ENCODE peak calls at places on chromosomes 1 and 21, in eight cellular contexts. P is AG04450; Y is stomach; U is substantia nigra; S is CD4-positive, alpha-beta T cell; F is thoracic aorta; Z is esophagus squamous epithelium; R is right cardiac atrium. J is an unnamed sample.
A peak's percentile ranks its signal among the peaks of the same experiment; 100 is the strongest.

GRCh38 chr1:118783095-118783758 is 204.9 kb downstream of the TBX15 start:
- DNase-seq in R (no peak), F (no peak), P (no peak), U (no peak), S (no peak), Z (no peak), Y (no peak), J (no peak)

GRCh38 chr1:26524181-26524580 is 5.4 kb upstream of the RPS6KA1 start:
- DNase-seq in Y (no peak), U (no peak), S (no peak), F (no peak), R (no peak), Z (no peak), P (no peak), J (no peak)

GRCh38 chr21:42749226-42749625 is 95.8 kb downstream of the PDE9A start:
- DNase-seq in R (no peak), Y (no peak), P (no peak), S (no peak), F (no peak), U (no peak), Z (no peak), J (no peak)

GRCh38 chr21:25709684-25710265 is 24.9 kb downstream of the ATP5PF start:
- DNase-seq in Y (no peak), P (no peak), F (no peak), Z (no peak), U (no peak), R (no peak), S (no peak), J (no peak)

GRCh38 chr1:7299994-7300393 is 471.1 kb upstream of the VAMP3 start:
- DNase-seq in Y (no peak), Z (no peak), R (no peak), P (peak; percentile 75), U (no peak), F (no peak), S (no peak), J (no peak)

GRCh38 chr1:230868736-230869385 is 540 bp upstream of the C1orf198 start:
- DNase-seq in P (no peak), F (no peak), Z (no peak), Y (peak; percentile 71), R (no peak), S (no peak), U (peak; percentile 78), J (no peak)

GRCh38 chr1:90924982-90925381 is 96.9 kb downstream of the ZNF644 start:
- DNase-seq in Y (no peak), S (no peak), F (no peak), U (no peak), P (no peak), Z (no peak), R (no peak), J (no peak)

GRCh38 chr1:67148516-67149178 is 13.9 kb upstream of the C1orf141 start:
- DNase-seq in Y (no peak), Z (no peak), P (no peak), U (no peak), R (no peak), S (no peak), F (no peak), J (no peak)

GRCh38 chr1:6580588-6581270 is 935 bp downstream of the ZBTB48 start:
- DNase-seq in F (no peak), R (peak; percentile 59), Z (no peak), U (no peak), Y (no peak), S (no peak), P (no peak), J (no peak)

GRCh38 chr21:27268290-27268689 is 301.4 kb upstream of the ADAMTS5 start:
- DNase-seq in S (no peak), R (no peak), Z (no peak), Y (no peak), P (no peak), U (no peak), F (no peak), J (no peak)

GRCh38 chr1:67651031-67651430 is 34.0 kb upstream of the GADD45A start:
- DNase-seq in U (no peak), Z (no peak), R (no peak), Y (no peak), F (no peak), P (no peak), S (no peak), J (no peak)

GRCh38 chr1:116807871-116808450 is 53.7 kb downstream of the CD2 start:
- DNase-seq in P (no peak), F (no peak), Y (no peak), R (no peak), S (no peak), Z (no peak), U (no peak), J (no peak)

GRCh38 chr21:43919871-43920801 is 55.1 kb downstream of the AGPAT3 start:
- DNase-seq in F (no peak), S (no peak), Y (no peak), U (no peak), P (no peak), Z (no peak), R (no peak), J (no peak)

GRCh38 chr1:113058861-113059441 is 14.0 kb upstream of the LRIG2 start:
- DNase-seq in R (no peak), U (no peak), Y (no peak), P (no peak), S (no peak), Z (no peak), F (no peak), J (no peak)

GRCh38 chr1:41314376-41314775 is 46.9 kb upstream of the FOXO6 start:
- DNase-seq in Z (no peak), S (no peak), P (no peak), Y (no peak), U (no peak), R (no peak), F (no peak), J (no peak)

GRCh38 chr1:205593532-205593931 is 38.3 kb downstream of the ELK4 start:
- DNase-seq in S (no peak), U (no peak), Y (no peak), F (no peak), P (no peak), R (no peak), Z (no peak), J (no peak)

GRCh38 chr1:4711191-4711915 is 56.9 kb downstream of the AJAP1 start:
- DNase-seq in S (no peak), R (no peak), U (no peak), Y (no peak), P (no peak), Z (no peak), F (no peak), J (no peak)

GRCh38 chr1:99004270-99005141 is at the start of gene PLPPR5:
- DNase-seq in R (peak; percentile 40), F (no peak), P (no peak), Y (no peak), Z (no peak), U (no peak), S (no peak), J (peak; percentile 20)

GRCh38 chr1:85452859-85453430 is 12.0 kb downstream of the DDAH1 start:
- DNase-seq in S (no peak), U (no peak), Z (no peak), F (no peak), Y (no peak), P (no peak), R (no peak), J (no peak)
- H3K27ac ChIP-seq in S (no peak overlapping the region), U (no peak overlapping the region), Z (no peak overlapping the region), F (no peak overlapping the region), Y (no peak overlapping the region), P (no peak overlapping the region), R (no peak overlapping the region), J (no peak overlapping the region)

DNA sequence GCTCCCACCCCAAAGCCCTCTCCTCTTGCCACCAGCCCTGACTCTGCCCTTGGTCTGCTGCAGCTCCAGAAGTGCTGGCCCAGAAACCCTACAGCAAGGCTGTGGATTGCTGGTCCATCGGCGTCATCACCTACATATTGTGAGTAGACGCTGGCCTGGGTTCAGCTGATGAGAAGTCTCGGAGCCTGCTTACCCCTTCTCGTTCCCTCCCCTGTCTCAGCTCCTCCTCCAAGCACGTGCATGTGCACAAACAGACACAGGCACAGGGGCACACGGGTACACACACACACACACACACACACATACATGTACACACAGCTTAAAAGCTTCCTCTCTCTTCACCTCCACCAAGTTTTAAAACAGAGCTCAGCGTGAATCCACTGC is 24.3 kb downstream of the CAMK1G start:
- DNase-seq in F (no peak), Z (no peak), S (no peak), R (no peak), U (no peak), P (no peak), Y (no peak), J (no peak)
- H3K27ac ChIP-seq in F (no peak overlapping the region), Z (no peak overlapping the region), S (no peak overlapping the region), R (no peak overlapping the region), U (no peak overlapping the region), P (no peak overlapping the region), Y (no peak overlapping the region), J (peak overlapping the region; percentile 4)

DNA sequence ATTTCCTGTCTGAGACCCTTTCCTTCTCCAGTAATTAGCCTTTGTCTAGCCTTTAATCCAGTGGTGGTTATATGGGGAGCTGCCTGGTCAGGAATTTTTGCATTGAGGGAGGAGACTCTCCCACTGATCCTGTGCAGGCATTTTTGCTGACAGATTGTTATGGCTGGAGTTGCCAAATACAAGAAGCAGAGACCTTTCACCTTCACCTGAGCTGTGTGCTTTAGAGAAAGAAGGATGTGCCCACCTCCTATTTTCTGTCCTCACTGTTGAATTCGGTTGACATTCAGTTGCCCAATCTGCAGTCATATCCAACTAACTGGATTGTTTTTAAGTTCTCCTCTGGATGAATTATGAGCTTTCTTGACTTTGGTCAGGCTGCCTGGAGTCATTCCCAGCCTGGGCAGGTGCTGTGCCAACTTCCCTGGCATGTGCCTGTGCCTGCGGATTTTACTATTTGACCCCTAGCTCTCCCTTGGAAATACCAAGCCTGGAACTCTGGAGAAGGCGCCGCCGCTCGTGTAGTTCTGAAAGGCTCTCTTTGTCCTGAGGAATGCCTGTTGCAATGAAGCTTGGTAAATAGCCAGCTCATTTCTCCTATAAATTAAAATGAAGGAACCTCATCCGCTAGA is 143.9 kb downstream of the NOS1AP start:
- DNase-seq in U (peak; percentile 66), Y (peak; percentile 92), S (no peak), F (peak; percentile 20), R (peak; percentile 77), P (no peak), Z (no peak), J (no peak)
- H3K27ac ChIP-seq in U (no peak overlapping the region), Y (peak overlapping the region; percentile 69), S (no peak overlapping the region), F (peak overlapping the region; percentile 57), R (peak overlapping the region; percentile 23), P (no peak overlapping the region), Z (peak overlapping the region; percentile 39), J (peak overlapping the region; percentile 7)

GRCh38 chr1:10703702-10704101 is 92.7 kb downstream of the CASZ1 start:
- DNase-seq in Z (no peak), R (no peak), P (no peak), Y (no peak), F (no peak), S (no peak), U (no peak), J (no peak)
- H3K27ac ChIP-seq in Z (no peak overlapping the region), R (no peak overlapping the region), P (no peak overlapping the region), Y (no peak overlapping the region), F (no peak overlapping the region), S (no peak overlapping the region), U (no peak overlapping the region), J (no peak overlapping the region)

DNA sequence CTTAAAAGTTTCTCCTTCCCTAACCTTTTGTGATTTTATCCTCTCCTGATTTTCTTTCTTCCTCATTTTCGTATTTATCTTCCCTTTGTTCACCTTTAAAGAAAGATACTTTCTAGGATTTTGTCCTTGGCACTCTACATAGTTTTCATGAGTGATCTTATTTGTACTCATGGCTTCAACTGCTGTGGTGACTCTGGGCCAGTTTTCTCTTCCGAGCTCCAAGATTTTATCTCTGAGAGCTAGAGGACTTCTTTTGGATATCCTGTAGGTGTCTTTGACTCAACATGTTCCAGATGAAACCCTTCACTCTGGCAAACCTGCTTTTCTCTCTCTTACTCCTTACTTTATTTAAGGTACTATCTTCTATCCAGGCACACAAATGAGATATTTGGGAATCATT is 53.7 kb upstream of the MACF1 start:
- DNase-seq in Z (no peak), U (no peak), P (no peak), S (no peak), R (no peak), F (no peak), Y (no peak), J (no peak)
- H3K27ac ChIP-seq in Z (no peak overlapping the region), U (no peak overlapping the region), P (no peak overlapping the region), S (no peak overlapping the region), R (no peak overlapping the region), F (no peak overlapping the region), Y (no peak overlapping the region), J (no peak overlapping the region)

J was measured in caudate nucleus.